ENCODE peak calls at places on chromosome 5, in seven cellular contexts. K is IMR-90, I is neuronal stem cell, B is trophoblast cell, X is H1, S is mesenchymal stem cell, Z is mesendoderm. D is an unnamed sample.

GRCh38 chr5:110087829-110088228 is 398.1 kb downstream of the MAN2A1 start:
- DNase-seq in K (no peak), I (no peak), B (no peak), X (no peak), S (peak; percentile 40), Z (no peak), D (no peak)

GRCh38 chr5:172245046-172245445 is 38.5 kb downstream of the UBTD2 start:
- DNase-seq in K (no peak), I (no peak), B (no peak), X (no peak), S (no peak), Z (no peak), D (no peak)

GRCh38 chr5:89064054-89064453 is 181.1 kb upstream of the MEF2C start:
- DNase-seq in K (no peak), I (no peak), B (no peak), X (no peak), S (peak; percentile 67), Z (no peak), D (no peak)

GRCh38 chr5:7878381-7878873 is 9.5 kb downstream of the MTRR start:
- DNase-seq in K (peak; percentile 76), I (no peak), B (no peak), X (no peak), S (no peak), Z (no peak), D (no peak)

GRCh38 chr5:170342153-170342552 is 44.6 kb upstream of the LCP2 start:
- DNase-seq in K (no peak), I (no peak), B (no peak), X (no peak), S (no peak), Z (no peak), D (no peak)

GRCh38 chr5:95382843-95383242 is 8.3 kb upstream of the FAM81B start:
- DNase-seq in K (no peak), I (no peak), B (no peak), X (no peak), S (no peak), Z (no peak), D (no peak)

GRCh38 chr5:16428359-16428758 is 37.2 kb downstream of the ZNF622 start:
- DNase-seq in K (no peak), I (no peak), B (no peak), X (no peak), S (no peak), Z (peak; percentile 53), D (no peak)

GRCh38 chr5:181243521-181244307 is at the start of gene RACK1:
- DNase-seq in K (peak; percentile 85), I (peak; percentile 89), B (peak; percentile 95), X (no peak), S (peak; percentile 94), Z (peak; percentile 97), D (peak; percentile 88)

GRCh38 chr5:32332361-32332760 is 19.6 kb upstream of the MTMR12 start:
- DNase-seq in K (no peak), I (no peak), B (no peak), X (no peak), S (no peak), Z (no peak), D (no peak)
- H3K4ac ChIP-seq in K (no peak overlapping the region), I (no peak overlapping the region), B (no peak overlapping the region), X (no peak overlapping the region), S (no peak overlapping the region), Z (no peak overlapping the region), D (no peak overlapping the region)

DNA sequence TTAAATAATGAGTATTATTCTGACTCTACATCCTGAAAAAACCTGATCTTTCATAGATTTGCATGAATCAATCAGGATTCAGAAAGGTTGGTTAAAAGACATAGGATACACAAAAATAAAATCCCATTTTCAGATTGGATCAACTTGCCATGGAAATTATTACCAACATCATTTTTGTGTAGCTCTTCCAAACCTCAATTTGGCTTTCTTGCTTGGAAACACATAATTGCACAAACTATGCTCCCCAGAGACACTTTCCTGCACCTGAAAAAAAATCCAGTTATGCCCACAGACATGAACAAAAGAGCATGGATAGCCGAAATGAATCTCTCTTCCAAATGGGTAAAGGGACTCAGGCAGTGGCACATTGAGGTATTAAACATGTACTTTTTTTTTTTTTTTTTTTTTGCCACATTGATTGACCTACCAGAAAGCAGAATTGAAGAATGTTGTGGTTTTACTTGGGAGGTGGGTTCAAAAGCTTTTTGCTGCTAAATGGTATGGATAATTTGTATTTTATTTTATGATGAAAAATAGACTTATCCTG is 135.4 kb upstream of the FBN2 start:
- DNase-seq in K (no peak), I (no peak), B (no peak), X (no peak), S (no peak), Z (no peak), D (no peak)
- H3K4ac ChIP-seq in K (no peak overlapping the region), I (no peak overlapping the region), B (no peak overlapping the region), X (no peak overlapping the region), S (no peak overlapping the region), Z (no peak overlapping the region), D (no peak overlapping the region)

DNA sequence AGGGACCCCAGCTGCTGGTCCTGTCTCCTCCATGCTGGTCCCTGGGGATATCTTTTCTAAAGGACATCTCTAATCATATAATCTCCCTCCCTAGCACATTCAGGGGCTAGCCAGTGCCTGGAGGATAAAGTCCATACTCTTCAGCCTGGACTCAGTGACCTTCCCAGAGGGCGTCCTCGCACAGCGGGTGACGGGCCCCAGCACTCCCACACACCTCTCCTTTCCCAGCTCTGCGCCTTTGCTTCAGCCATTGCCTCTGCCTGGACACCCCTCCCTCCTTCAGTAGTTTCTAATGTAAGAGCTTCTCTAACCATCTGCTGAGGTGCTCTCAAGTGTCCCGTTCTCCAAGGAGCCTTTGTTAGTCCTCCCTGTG is 15.2 kb upstream of the TNIP1 start:
- DNase-seq in K (no peak), I (no peak), B (no peak), X (no peak), S (no peak), Z (no peak), D (no peak)
- H3K4ac ChIP-seq in K (peak overlapping the region; percentile 65), I (no peak overlapping the region), B (no peak overlapping the region), X (no peak overlapping the region), S (peak overlapping the region; percentile 88), Z (no peak overlapping the region), D (no peak overlapping the region)

DNA sequence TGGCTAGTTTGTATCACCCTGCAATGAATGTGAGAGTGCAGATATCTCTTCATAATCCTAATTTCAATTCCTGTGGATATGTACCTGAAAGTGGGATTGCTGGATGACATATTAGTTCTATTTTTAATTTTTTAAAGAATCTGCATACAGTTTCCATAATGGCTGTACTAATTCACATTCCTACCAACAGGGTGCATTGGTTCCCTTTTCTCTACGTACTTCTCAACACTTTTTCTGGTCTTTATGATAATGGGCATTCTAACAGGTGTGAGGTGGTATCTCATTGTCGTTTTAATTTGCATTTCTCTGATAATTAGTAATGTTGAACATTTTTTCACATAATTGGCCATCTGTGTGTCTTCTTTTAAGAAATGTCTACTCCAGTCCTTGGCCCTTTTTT is 927.5 kb downstream of the DTWD2 start:
- DNase-seq in K (no peak), I (no peak), B (peak; percentile 26), X (no peak), S (no peak), Z (peak; percentile 24), D (no peak)
- H3K4ac ChIP-seq in K (no peak overlapping the region), I (no peak overlapping the region), B (no peak overlapping the region), X (no peak overlapping the region), S (no peak overlapping the region), Z (no peak overlapping the region), D (no peak overlapping the region)

GRCh38 chr5:66742896-66743247 is 146.7 kb downstream of the MAST4 start:
- DNase-seq in K (no peak), I (no peak), B (no peak), X (no peak), S (no peak), Z (no peak), D (no peak)
- H3K4ac ChIP-seq in K (no peak overlapping the region), I (no peak overlapping the region), B (no peak overlapping the region), X (no peak overlapping the region), S (no peak overlapping the region), Z (no peak overlapping the region), D (no peak overlapping the region)

GRCh38 chr5:107551088-107551487 is 119.6 kb downstream of the EFNA5 start:
- DNase-seq in K (no peak), I (no peak), B (no peak), X (no peak), S (no peak), Z (no peak), D (no peak)
- H3K4ac ChIP-seq in K (no peak overlapping the region), I (no peak overlapping the region), B (no peak overlapping the region), X (no peak overlapping the region), S (no peak overlapping the region), Z (no peak overlapping the region), D (no peak overlapping the region)

DNA sequence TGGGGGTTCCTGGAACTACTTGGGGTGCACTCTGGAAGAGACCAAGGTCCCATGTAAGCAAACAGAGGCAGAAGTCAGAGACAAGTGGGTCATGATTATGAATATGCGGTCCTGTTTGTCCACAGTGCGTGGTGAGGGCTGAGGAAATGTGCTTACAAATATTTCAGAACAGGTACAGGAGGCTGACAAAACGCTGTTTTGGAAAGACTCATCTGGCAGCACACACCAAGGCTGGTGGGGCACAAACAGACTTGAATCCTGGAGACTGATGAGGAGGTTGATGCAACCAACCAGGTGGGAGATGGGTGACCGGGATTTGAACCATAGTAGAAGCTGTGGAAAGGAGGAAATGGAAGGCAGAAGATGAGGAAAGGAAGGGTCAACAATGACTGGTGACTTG is 83.8 kb downstream of the ADRB2 start:
- DNase-seq in K (no peak), I (no peak), B (no peak), X (no peak), S (no peak), Z (no peak), D (no peak)
- H3K4ac ChIP-seq in K (peak overlapping the region; percentile 91), I (no peak overlapping the region), B (no peak overlapping the region), X (no peak overlapping the region), S (peak overlapping the region; percentile 42), Z (no peak overlapping the region), D (no peak overlapping the region)

GRCh38 chr5:167413503-167413902 is 877.9 kb upstream of the WWC1 start:
- DNase-seq in K (no peak), I (no peak), B (no peak), X (no peak), S (no peak), Z (no peak), D (no peak)
- H3K4ac ChIP-seq in K (no peak overlapping the region), I (no peak overlapping the region), B (no peak overlapping the region), X (no peak overlapping the region), S (no peak overlapping the region), Z (no peak overlapping the region), D (no peak overlapping the region)

D was measured in H9.